ENCODE peak calls at places on chromosome 9, in six cellular contexts. One of them, this sample, is unnamed.

GRCh38 chr9:21455320-21455719 is 15.1 kb downstream of the IFNA1 start:
- DNase-seq in GM23338: peak
- DNase-seq in SK-N-SH: peak
- DNase-seq in suprapubic skin: no peak
- DNase-seq in Panc1: peak
- DNase-seq in sigmoid colon: no peak
- DNase-seq in this sample: peak

GRCh38 chr9:127987103-127987614 is 6.4 kb upstream of the EEIG1 start:
- DNase-seq in SK-N-SH: no peak
- DNase-seq in Panc1: peak
- DNase-seq in sigmoid colon: no peak
- DNase-seq in GM23338: no peak
- DNase-seq in suprapubic skin: no peak
- DNase-seq in this sample: no peak

GRCh38 chr9:105632807-105633206 is 29.4 kb upstream of the TAL2 start:
- DNase-seq in SK-N-SH: no peak
- DNase-seq in sigmoid colon: no peak
- DNase-seq in GM23338: no peak
- DNase-seq in Panc1: no peak
- DNase-seq in suprapubic skin: no peak
- DNase-seq in this sample: no peak

GRCh38 chr9:118222375-118222774 is 518.2 kb downstream of the TLR4 start:
- DNase-seq in Panc1: no peak
- DNase-seq in GM23338: peak
- DNase-seq in suprapubic skin: no peak
- DNase-seq in sigmoid colon: no peak
- DNase-seq in SK-N-SH: no peak
- DNase-seq in this sample: no peak

GRCh38 chr9:106668534-106668933 is 194.4 kb upstream of the ZNF462 start:
- DNase-seq in Panc1: no peak
- DNase-seq in SK-N-SH: no peak
- DNase-seq in sigmoid colon: no peak
- DNase-seq in GM23338: peak
- DNase-seq in suprapubic skin: no peak
- DNase-seq in this sample: no peak

GRCh38 chr9:698276-698675 is 143.2 kb upstream of the DMRT1 start:
- DNase-seq in sigmoid colon: no peak
- DNase-seq in suprapubic skin: no peak
- DNase-seq in Panc1: no peak
- DNase-seq in GM23338: no peak
- DNase-seq in SK-N-SH: no peak
- DNase-seq in this sample: no peak

GRCh38 chr9:86042226-86042625 is 57.1 kb downstream of the GOLM1 start:
- DNase-seq in sigmoid colon: no peak
- DNase-seq in SK-N-SH: no peak
- DNase-seq in GM23338: no peak
- DNase-seq in suprapubic skin: no peak
- DNase-seq in Panc1: no peak
- DNase-seq in this sample: no peak

GRCh38 chr9:93911871-93912554 is 43.1 kb downstream of the BARX1 start:
- DNase-seq in SK-N-SH: no peak
- DNase-seq in Panc1: no peak
- DNase-seq in suprapubic skin: no peak
- DNase-seq in sigmoid colon: no peak
- DNase-seq in GM23338: peak
- DNase-seq in this sample: no peak

GRCh38 chr9:133727876-133728441 is 10.2 kb downstream of the SARDH start:
- DNase-seq in sigmoid colon: peak
- DNase-seq in SK-N-SH: peak
- DNase-seq in suprapubic skin: peak
- DNase-seq in GM23338: no peak
- DNase-seq in Panc1: no peak
- DNase-seq in this sample: no peak

GRCh38 chr9:7963026-7963425 is 163.4 kb upstream of the DMAC1 start:
- DNase-seq in sigmoid colon: no peak
- DNase-seq in Panc1: no peak
- DNase-seq in suprapubic skin: no peak
- DNase-seq in GM23338: no peak
- DNase-seq in SK-N-SH: no peak
- DNase-seq in this sample: no peak

GRCh38 chr9:93156475-93157008 is 22.5 kb upstream of the NINJ1 start:
- DNase-seq in suprapubic skin: no peak
- DNase-seq in SK-N-SH: no peak
- DNase-seq in sigmoid colon: no peak
- DNase-seq in GM23338: no peak
- DNase-seq in Panc1: no peak
- DNase-seq in this sample: no peak

GRCh38 chr9:70902171-70902570 is 219.2 kb downstream of the TRPM3 start:
- DNase-seq in suprapubic skin: no peak
- DNase-seq in SK-N-SH: no peak
- DNase-seq in GM23338: no peak
- DNase-seq in Panc1: no peak
- DNase-seq in sigmoid colon: no peak
- DNase-seq in this sample: no peak

GRCh38 chr9:75743855-75744254 is 146.6 kb upstream of the PCSK5 start:
- DNase-seq in sigmoid colon: no peak
- DNase-seq in Panc1: no peak
- DNase-seq in GM23338: no peak
- DNase-seq in SK-N-SH: no peak
- DNase-seq in suprapubic skin: no peak
- DNase-seq in this sample: no peak

GRCh38 chr9:92717201-92718085 is 47.2 kb downstream of the BICD2 start:
- DNase-seq in GM23338: no peak
- DNase-seq in Panc1: no peak
- DNase-seq in sigmoid colon: no peak
- DNase-seq in SK-N-SH: no peak
- DNase-seq in suprapubic skin: peak
- DNase-seq in this sample: no peak

GRCh38 chr9:115391166-115391825 is 273.3 kb upstream of the TNC start:
- DNase-seq in Panc1: no peak
- DNase-seq in sigmoid colon: no peak
- DNase-seq in suprapubic skin: no peak
- DNase-seq in GM23338: no peak
- DNase-seq in SK-N-SH: no peak
- DNase-seq in this sample: no peak

GRCh38 chr9:75904364-75904763 is 13.9 kb downstream of the PCSK5 start:
- DNase-seq in GM23338: no peak
- DNase-seq in Panc1: no peak
- DNase-seq in suprapubic skin: no peak
- DNase-seq in sigmoid colon: no peak
- DNase-seq in SK-N-SH: no peak
- DNase-seq in this sample: no peak

GRCh38 chr9:134775552-134775951 is 105.1 kb upstream of the FCN2 start:
- DNase-seq in suprapubic skin: no peak
- DNase-seq in Panc1: no peak
- DNase-seq in SK-N-SH: no peak
- DNase-seq in sigmoid colon: no peak
- DNase-seq in GM23338: no peak
- DNase-seq in this sample: no peak

GRCh38 chr9:130689937-130690700 is 3.5 kb upstream of the EXOSC2 start:
- DNase-seq in sigmoid colon: peak
- DNase-seq in GM23338: peak
- DNase-seq in SK-N-SH: peak
- DNase-seq in suprapubic skin: no peak
- DNase-seq in Panc1: peak
- DNase-seq in this sample: no peak
- TF ChIP-seq POLR2AphosphoS5 in sigmoid colon: peak
- TF ChIP-seq POLR2AphosphoS5 in GM23338: peak
- TF ChIP-seq POLR2AphosphoS5 in SK-N-SH: peak
- TF ChIP-seq POLR2AphosphoS5 in suprapubic skin: no peak
- TF ChIP-seq POLR2AphosphoS5 in Panc1: peak
- TF ChIP-seq POLR2AphosphoS5 in this sample: no peak

GRCh38 chr9:97412628-97413382 is 909 bp downstream of the TDRD7 start:
- DNase-seq in Panc1: no peak
- DNase-seq in suprapubic skin: no peak
- DNase-seq in GM23338: peak
- DNase-seq in SK-N-SH: no peak
- DNase-seq in sigmoid colon: no peak
- DNase-seq in this sample: no peak

GRCh38 chr9:97411440-97411788 is 482 bp upstream of the TDRD7 start:
- DNase-seq in SK-N-SH: no peak
- DNase-seq in sigmoid colon: no peak
- DNase-seq in Panc1: no peak
- DNase-seq in GM23338: no peak
- DNase-seq in suprapubic skin: no peak
- DNase-seq in this sample: no peak

GRCh38 chr9:97415146-97415545 is 3.2 kb downstream of the TDRD7 start:
- DNase-seq in sigmoid colon: no peak
- DNase-seq in SK-N-SH: no peak
- DNase-seq in GM23338: no peak
- DNase-seq in suprapubic skin: no peak
- DNase-seq in Panc1: no peak
- DNase-seq in this sample: peak

GRCh38 chr9:97413462-97413861 is 1.6 kb downstream of the TDRD7 start:
- DNase-seq in Panc1: no peak
- DNase-seq in sigmoid colon: no peak
- DNase-seq in suprapubic skin: no peak
- DNase-seq in SK-N-SH: no peak
- DNase-seq in GM23338: no peak
- DNase-seq in this sample: no peak

DNA sequence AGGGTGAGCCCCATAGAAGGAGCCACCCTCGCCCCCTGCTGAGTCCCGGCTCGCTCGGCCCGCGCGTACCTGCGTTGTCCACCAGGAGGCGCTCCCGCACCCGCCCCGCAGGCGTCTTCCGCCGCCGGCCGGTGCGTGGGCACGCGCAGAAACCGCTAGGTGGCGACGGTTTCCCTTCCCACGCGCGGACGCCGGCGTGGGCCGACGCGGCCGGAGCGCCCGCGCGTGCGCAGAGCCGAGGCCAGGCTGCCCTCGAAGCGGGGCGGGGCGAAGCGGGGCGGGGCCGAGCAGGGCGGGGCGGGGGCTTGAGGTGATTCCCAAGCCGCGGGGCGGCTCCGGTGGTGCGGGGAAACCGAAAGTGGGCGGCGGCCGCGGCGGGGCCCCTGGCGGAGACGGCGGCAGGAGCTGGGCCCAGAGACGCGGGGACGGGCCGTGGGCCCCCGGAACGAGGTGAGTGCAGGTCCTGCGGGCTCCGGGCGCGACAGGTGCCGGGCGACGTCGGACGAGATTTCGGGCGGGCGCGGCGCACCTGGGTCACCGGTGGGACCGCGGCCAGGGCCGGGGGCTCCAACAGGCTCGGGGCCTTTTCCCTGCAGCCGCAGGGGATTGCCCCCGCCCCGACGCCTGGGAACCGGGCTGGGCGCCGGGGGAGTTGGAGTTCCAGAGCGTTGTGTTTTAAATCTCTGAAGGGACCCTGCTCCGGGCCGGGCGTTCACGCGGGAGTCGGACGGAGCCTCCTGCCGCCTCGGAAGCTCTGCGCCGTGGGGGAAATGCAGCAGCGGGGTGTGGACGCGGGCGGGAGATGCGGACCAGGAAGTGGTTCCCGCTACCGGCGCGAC is at the start of gene TDRD7:
- DNase-seq in sigmoid colon: peak
- DNase-seq in Panc1: no peak
- DNase-seq in suprapubic skin: peak
- DNase-seq in SK-N-SH: peak
- DNase-seq in GM23338: peak
- DNase-seq in this sample: peak
- TF ChIP-seq POLR2AphosphoS5 in sigmoid colon: peak
- TF ChIP-seq POLR2AphosphoS5 in Panc1: no peak
- TF ChIP-seq POLR2AphosphoS5 in suprapubic skin: peak
- TF ChIP-seq POLR2AphosphoS5 in SK-N-SH: no peak
- TF ChIP-seq POLR2AphosphoS5 in GM23338: no peak
- TF ChIP-seq POLR2AphosphoS5 in this sample: no peak

GRCh38 chr9:131733601-131734061 is 6.2 kb downstream of the RAPGEF1 start:
- DNase-seq in Panc1: no peak
- DNase-seq in GM23338: peak
- DNase-seq in suprapubic skin: no peak
- DNase-seq in sigmoid colon: no peak
- DNase-seq in SK-N-SH: peak
- DNase-seq in this sample: no peak
- TF ChIP-seq POLR2AphosphoS5 in Panc1: no peak
- TF ChIP-seq POLR2AphosphoS5 in GM23338: no peak
- TF ChIP-seq POLR2AphosphoS5 in suprapubic skin: no peak
- TF ChIP-seq POLR2AphosphoS5 in sigmoid colon: no peak
- TF ChIP-seq POLR2AphosphoS5 in SK-N-SH: no peak
- TF ChIP-seq POLR2AphosphoS5 in this sample: no peak

DNA sequence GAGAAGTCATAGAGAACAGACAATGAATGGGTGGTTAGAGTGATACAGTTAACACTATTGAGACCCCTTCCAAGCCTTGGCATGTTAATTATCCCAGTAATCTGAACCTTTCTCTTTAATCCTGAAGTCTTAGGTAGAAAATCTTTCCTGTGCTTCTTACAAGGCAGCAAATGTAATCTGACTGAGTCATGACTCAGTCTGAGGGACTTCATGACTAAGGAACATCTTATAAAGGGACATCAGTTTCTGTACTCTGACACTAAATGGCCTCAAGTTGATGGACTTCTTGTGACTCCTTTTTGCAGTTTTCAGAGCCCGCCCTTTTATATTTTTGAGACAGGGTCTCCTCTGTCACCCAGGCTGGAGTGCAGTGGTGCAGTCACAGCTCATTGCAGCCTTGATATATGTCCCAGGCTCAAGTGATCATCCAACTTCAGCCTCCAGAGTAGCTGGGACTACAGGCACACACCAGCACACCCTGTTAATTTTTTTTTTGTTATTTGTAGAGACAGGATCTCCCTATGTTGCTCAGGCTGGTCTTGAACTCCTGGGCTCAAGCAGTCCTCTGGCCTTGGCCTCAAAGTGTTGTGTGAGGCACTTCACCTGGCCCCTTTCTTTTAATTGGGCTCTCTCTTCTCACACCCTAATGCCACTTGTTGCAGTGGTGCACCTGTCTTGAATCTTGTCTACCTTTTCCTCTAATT is 9.5 kb downstream of the EXOSC3 start:
- DNase-seq in sigmoid colon: no peak
- DNase-seq in Panc1: no peak
- DNase-seq in SK-N-SH: no peak
- DNase-seq in GM23338: no peak
- DNase-seq in suprapubic skin: no peak
- DNase-seq in this sample: no peak
- TF ChIP-seq POLR2AphosphoS5 in sigmoid colon: no peak
- TF ChIP-seq POLR2AphosphoS5 in Panc1: no peak
- TF ChIP-seq POLR2AphosphoS5 in SK-N-SH: no peak
- TF ChIP-seq POLR2AphosphoS5 in GM23338: no peak
- TF ChIP-seq POLR2AphosphoS5 in suprapubic skin: no peak
- TF ChIP-seq POLR2AphosphoS5 in this sample: no peak

GRCh38 chr9:136784249-136784996 is 6.7 kb upstream of the TMEM141 start:
- DNase-seq in GM23338: peak
- DNase-seq in suprapubic skin: no peak
- DNase-seq in SK-N-SH: peak
- DNase-seq in Panc1: no peak
- DNase-seq in sigmoid colon: no peak
- DNase-seq in this sample: peak
- TF ChIP-seq POLR2AphosphoS5 in GM23338: no peak
- TF ChIP-seq POLR2AphosphoS5 in suprapubic skin: no peak
- TF ChIP-seq POLR2AphosphoS5 in SK-N-SH: no peak
- TF ChIP-seq POLR2AphosphoS5 in Panc1: no peak
- TF ChIP-seq POLR2AphosphoS5 in sigmoid colon: no peak
- TF ChIP-seq POLR2AphosphoS5 in this sample: no peak